ENCODE peak calls at places on chromosomes 7 and 10, in four cellular contexts. One of them, this sample, is unnamed.

GRCh38 chr10:6721480-6721879 is 141.4 kb upstream of the PRKCQ start:
- DNase-seq in HuH-7: no peak
- DNase-seq in A549: peak; percentile 87
- DNase-seq in nephron progenitor cell: no peak
- DNase-seq in this sample: no peak

GRCh38 chr7:56110611-56111010 is 4.3 kb upstream of the CHCHD2 start:
- DNase-seq in nephron progenitor cell: no peak
- DNase-seq in A549: no peak
- DNase-seq in HuH-7: no peak
- DNase-seq in this sample: no peak

GRCh38 chr10:43396061-43396927 is 12.7 kb downstream of the HNRNPF start:
- DNase-seq in HuH-7: peak; percentile 72
- DNase-seq in A549: peak; percentile 84
- DNase-seq in nephron progenitor cell: peak; percentile 83
- DNase-seq in this sample: peak; percentile 93

GRCh38 chr10:18044976-18045720 is 93.4 kb downstream of the SLC39A12 start:
- DNase-seq in A549: no peak
- DNase-seq in nephron progenitor cell: no peak
- DNase-seq in HuH-7: no peak
- DNase-seq in this sample: no peak

GRCh38 chr7:128097211-128097731 is 66.0 kb upstream of the LRRC4 start:
- DNase-seq in HuH-7: no peak
- DNase-seq in A549: no peak
- DNase-seq in nephron progenitor cell: no peak
- DNase-seq in this sample: no peak

GRCh38 chr7:142709921-142710320 is 39.4 kb upstream of the PRSS1 start:
- DNase-seq in nephron progenitor cell: no peak
- DNase-seq in HuH-7: no peak
- DNase-seq in A549: no peak
- DNase-seq in this sample: no peak

GRCh38 chr10:13351340-13351915 is 3.3 kb upstream of the SEPHS1 start:
- DNase-seq in nephron progenitor cell: no peak
- DNase-seq in HuH-7: no peak
- DNase-seq in A549: no peak
- DNase-seq in this sample: no peak

GRCh38 chr10:87503892-87504291 is 801 bp upstream of the MINPP1 start:
- DNase-seq in A549: no peak
- DNase-seq in HuH-7: no peak
- DNase-seq in nephron progenitor cell: no peak
- DNase-seq in this sample: no peak

GRCh38 chr7:150912427-150912826 is 60.1 kb downstream of the AOC1 start:
- DNase-seq in HuH-7: no peak
- DNase-seq in A549: no peak
- DNase-seq in nephron progenitor cell: no peak
- DNase-seq in this sample: no peak

GRCh38 chr10:52004342-52004949 is 305.1 kb upstream of the CSTF2T start:
- DNase-seq in HuH-7: peak; percentile 26
- DNase-seq in nephron progenitor cell: no peak
- DNase-seq in A549: peak; percentile 41
- DNase-seq in this sample: no peak

GRCh38 chr10:52474265-52474664 is 160.2 kb downstream of the DKK1 start:
- DNase-seq in A549: no peak
- DNase-seq in nephron progenitor cell: no peak
- DNase-seq in HuH-7: no peak
- DNase-seq in this sample: no peak

GRCh38 chr10:101840102-101840684 is 3.4 kb downstream of the KCNIP2 start:
- DNase-seq in A549: no peak
- DNase-seq in nephron progenitor cell: peak; percentile 30
- DNase-seq in HuH-7: no peak
- DNase-seq in this sample: no peak

GRCh38 chr10:12406764-12407400 is 57.5 kb downstream of the CAMK1D start:
- DNase-seq in HuH-7: no peak
- DNase-seq in A549: no peak
- DNase-seq in nephron progenitor cell: no peak
- DNase-seq in this sample: no peak

GRCh38 chr7:95859434-95859833 is 87.1 kb downstream of the DYNC1I1 start:
- DNase-seq in nephron progenitor cell: no peak
- DNase-seq in A549: peak; percentile 3
- DNase-seq in HuH-7: no peak
- DNase-seq in this sample: no peak

GRCh38 chr10:29254123-29255046 is 34.5 kb upstream of the LYZL1 start:
- DNase-seq in nephron progenitor cell: peak; percentile 34
- DNase-seq in HuH-7: peak; percentile 70
- DNase-seq in A549: peak; percentile 17
- DNase-seq in this sample: no peak

GRCh38 chr7:42869131-42870020 is 42.5 kb downstream of the C7orf25 start:
- DNase-seq in HuH-7: no peak
- DNase-seq in A549: no peak
- DNase-seq in nephron progenitor cell: no peak
- DNase-seq in this sample: no peak